ENCODE peak calls at places on chromosomes 2 and 18, in seven cellular contexts. One of them, this sample, is unnamed. For H3K9me3, the result is how much of the 10 kb centered on the place peaks cover.

GRCh38 chr2:84694088-84694622 is 177.9 kb downstream of the DNAH6 start:
- DNase-seq in body of pancreas: no peak
- DNase-seq in A549: no peak
- DNase-seq in spleen: no peak
- DNase-seq in stomach: no peak
- DNase-seq in HCT116: no peak
- DNase-seq in heart left ventricle: no peak
- DNase-seq in this sample: no peak

GRCh38 chr2:119659601-119660342 is 19.2 kb upstream of the TMEM177 start:
- DNase-seq in HCT116: peak
- DNase-seq in spleen: no peak
- DNase-seq in stomach: peak
- DNase-seq in A549: peak
- DNase-seq in body of pancreas: peak
- DNase-seq in heart left ventricle: peak
- DNase-seq in this sample: no peak

GRCh38 chr2:167196461-167197252 is 308.4 kb downstream of the XIRP2 start:
- DNase-seq in stomach: no peak
- DNase-seq in body of pancreas: peak
- DNase-seq in heart left ventricle: peak
- DNase-seq in spleen: no peak
- DNase-seq in HCT116: no peak
- DNase-seq in A549: no peak
- DNase-seq in this sample: no peak

GRCh38 chr2:35204881-35205280 is 1150.7 kb upstream of the CRIM1 start:
- DNase-seq in body of pancreas: no peak
- DNase-seq in heart left ventricle: no peak
- DNase-seq in HCT116: no peak
- DNase-seq in A549: no peak
- DNase-seq in spleen: no peak
- DNase-seq in stomach: no peak
- DNase-seq in this sample: no peak

GRCh38 chr2:71948781-71949536 is 198.7 kb downstream of the CYP26B1 start:
- DNase-seq in heart left ventricle: no peak
- DNase-seq in spleen: no peak
- DNase-seq in body of pancreas: no peak
- DNase-seq in HCT116: no peak
- DNase-seq in A549: no peak
- DNase-seq in stomach: no peak
- DNase-seq in this sample: no peak

GRCh38 chr18:61556862-61557261 is 223.6 kb downstream of the CDH20 start:
- DNase-seq in HCT116: no peak
- DNase-seq in spleen: no peak
- DNase-seq in A549: no peak
- DNase-seq in body of pancreas: no peak
- DNase-seq in stomach: no peak
- DNase-seq in heart left ventricle: no peak
- DNase-seq in this sample: no peak

GRCh38 chr2:181937473-181937872 is 45.9 kb downstream of the ITPRID2 start:
- DNase-seq in spleen: no peak
- DNase-seq in HCT116: no peak
- DNase-seq in stomach: no peak
- DNase-seq in body of pancreas: no peak
- DNase-seq in heart left ventricle: no peak
- DNase-seq in A549: no peak
- DNase-seq in this sample: no peak

GRCh38 chr2:39447266-39448168 is 10.4 kb upstream of the MAP4K3 start:
- DNase-seq in spleen: no peak
- DNase-seq in heart left ventricle: no peak
- DNase-seq in A549: no peak
- DNase-seq in HCT116: no peak
- DNase-seq in stomach: no peak
- DNase-seq in body of pancreas: no peak
- DNase-seq in this sample: no peak

GRCh38 chr18:27954226-27954625 is 222.7 kb downstream of the CDH2 start:
- DNase-seq in stomach: no peak
- DNase-seq in body of pancreas: no peak
- DNase-seq in heart left ventricle: no peak
- DNase-seq in A549: no peak
- DNase-seq in HCT116: no peak
- DNase-seq in spleen: no peak
- DNase-seq in this sample: no peak

GRCh38 chr2:56348382-56348781 is 164.6 kb downstream of the CCDC85A start:
- DNase-seq in HCT116: no peak
- DNase-seq in body of pancreas: no peak
- DNase-seq in heart left ventricle: no peak
- DNase-seq in spleen: no peak
- DNase-seq in A549: no peak
- DNase-seq in stomach: no peak
- DNase-seq in this sample: no peak

GRCh38 chr2:224843141-224843540 is 127.0 kb upstream of the CCDC195 start:
- DNase-seq in stomach: no peak
- DNase-seq in heart left ventricle: no peak
- DNase-seq in body of pancreas: no peak
- DNase-seq in spleen: no peak
- DNase-seq in HCT116: no peak
- DNase-seq in A549: no peak
- DNase-seq in this sample: no peak

GRCh38 chr2:88692187-88692586 is 714 bp downstream of the RPIA start:
- DNase-seq in stomach: peak
- DNase-seq in HCT116: no peak
- DNase-seq in A549: peak
- DNase-seq in spleen: peak
- DNase-seq in heart left ventricle: peak
- DNase-seq in body of pancreas: peak
- DNase-seq in this sample: no peak

GRCh38 chr2:238947243-238947760 is 99.4 kb downstream of the TWIST2 start:
- DNase-seq in body of pancreas: no peak
- DNase-seq in HCT116: no peak
- DNase-seq in stomach: peak
- DNase-seq in spleen: peak
- DNase-seq in heart left ventricle: no peak
- DNase-seq in A549: no peak
- DNase-seq in this sample: peak

GRCh38 chr2:223943561-223944008 is 1.6 kb downstream of the WDFY1 start:
- DNase-seq in stomach: no peak
- DNase-seq in HCT116: no peak
- DNase-seq in spleen: no peak
- DNase-seq in heart left ventricle: no peak
- DNase-seq in body of pancreas: peak
- DNase-seq in A549: peak
- DNase-seq in this sample: no peak

GRCh38 chr2:128665113-128665512 is 346.4 kb upstream of the HS6ST1 start:
- DNase-seq in body of pancreas: no peak
- DNase-seq in A549: no peak
- DNase-seq in spleen: peak
- DNase-seq in HCT116: no peak
- DNase-seq in heart left ventricle: no peak
- DNase-seq in stomach: no peak
- DNase-seq in this sample: no peak

GRCh38 chr2:240205348-240205747 is 64.9 kb upstream of the OTOS start:
- DNase-seq in heart left ventricle: no peak
- DNase-seq in A549: peak
- DNase-seq in stomach: no peak
- DNase-seq in spleen: peak
- DNase-seq in HCT116: no peak
- DNase-seq in body of pancreas: no peak
- DNase-seq in this sample: no peak

GRCh38 chr2:233259745-233260144 is 8.3 kb downstream of the ATG16L1 start:
- DNase-seq in heart left ventricle: no peak
- DNase-seq in body of pancreas: no peak
- DNase-seq in stomach: no peak
- DNase-seq in HCT116: no peak
- DNase-seq in A549: no peak
- DNase-seq in spleen: no peak
- DNase-seq in this sample: no peak

GRCh38 chr2:239274391-239275001 is 126.3 kb downstream of the HDAC4 start:
- DNase-seq in spleen: peak
- DNase-seq in A549: peak
- DNase-seq in heart left ventricle: peak
- DNase-seq in HCT116: peak
- DNase-seq in body of pancreas: no peak
- DNase-seq in stomach: peak
- DNase-seq in this sample: peak

GRCh38 chr2:168913171-168913484 is 12.0 kb downstream of the G6PC2 start:
- DNase-seq in body of pancreas: no peak
- DNase-seq in A549: no peak
- DNase-seq in HCT116: no peak
- DNase-seq in stomach: no peak
- DNase-seq in spleen: no peak
- DNase-seq in heart left ventricle: no peak
- DNase-seq in this sample: no peak

GRCh38 chr2:201860541-201861154 is 54.3 kb downstream of the CDK15 start:
- DNase-seq in A549: peak
- DNase-seq in heart left ventricle: peak
- DNase-seq in spleen: no peak
- DNase-seq in HCT116: peak
- DNase-seq in body of pancreas: peak
- DNase-seq in stomach: peak
- DNase-seq in this sample: peak

GRCh38 chr2:110157153-110157793 is 41.7 kb upstream of the MALL start:
- DNase-seq in body of pancreas: peak
- DNase-seq in heart left ventricle: no peak
- DNase-seq in stomach: no peak
- DNase-seq in HCT116: peak
- DNase-seq in spleen: no peak
- DNase-seq in A549: peak
- DNase-seq in this sample: no peak

GRCh38 chr18:36672437-36673344 is 156.1 kb downstream of the TPGS2 start:
- DNase-seq in HCT116: no peak
- DNase-seq in heart left ventricle: peak
- DNase-seq in stomach: no peak
- DNase-seq in body of pancreas: peak
- DNase-seq in spleen: no peak
- DNase-seq in A549: peak
- DNase-seq in this sample: no peak
- H3K4me3 ChIP-seq in HCT116: no peak
- H3K4me3 ChIP-seq in heart left ventricle: peak
- H3K4me3 ChIP-seq in stomach: no peak
- H3K4me3 ChIP-seq in body of pancreas: no peak
- H3K4me3 ChIP-seq in spleen: no peak
- H3K4me3 ChIP-seq in A549: peak
- H3K4me3 ChIP-seq in this sample: no peak

DNA sequence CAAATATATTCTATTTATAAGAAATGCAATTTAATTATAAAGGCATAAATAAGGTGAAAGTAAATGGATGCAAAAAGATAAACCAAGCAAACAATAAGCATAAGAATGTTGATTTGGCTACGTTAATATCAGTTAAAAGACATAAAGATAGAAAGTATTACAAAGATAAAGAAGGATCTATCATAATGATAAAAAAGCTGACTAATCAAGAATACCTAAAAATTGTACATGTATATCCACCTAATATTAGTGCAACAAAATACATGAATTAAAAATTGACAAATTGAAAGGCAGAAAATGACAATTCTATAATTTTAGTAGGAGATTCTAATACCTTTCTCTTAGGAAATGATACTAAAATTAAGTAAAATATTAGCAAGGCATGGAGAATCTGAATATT is 21.5 kb downstream of the SLC9A4 start:
- DNase-seq in HCT116: no peak
- DNase-seq in heart left ventricle: no peak
- DNase-seq in body of pancreas: no peak
- DNase-seq in stomach: no peak
- DNase-seq in A549: no peak
- DNase-seq in spleen: no peak
- DNase-seq in this sample: no peak
- TF ChIP-seq POLR2A in HCT116: no peak
- TF ChIP-seq POLR2A in heart left ventricle: no peak
- TF ChIP-seq POLR2A in body of pancreas: no peak
- TF ChIP-seq POLR2A in stomach: no peak
- TF ChIP-seq POLR2A in A549: no peak
- TF ChIP-seq POLR2A in spleen: no peak
- TF ChIP-seq POLR2A in this sample: no peak

DNA sequence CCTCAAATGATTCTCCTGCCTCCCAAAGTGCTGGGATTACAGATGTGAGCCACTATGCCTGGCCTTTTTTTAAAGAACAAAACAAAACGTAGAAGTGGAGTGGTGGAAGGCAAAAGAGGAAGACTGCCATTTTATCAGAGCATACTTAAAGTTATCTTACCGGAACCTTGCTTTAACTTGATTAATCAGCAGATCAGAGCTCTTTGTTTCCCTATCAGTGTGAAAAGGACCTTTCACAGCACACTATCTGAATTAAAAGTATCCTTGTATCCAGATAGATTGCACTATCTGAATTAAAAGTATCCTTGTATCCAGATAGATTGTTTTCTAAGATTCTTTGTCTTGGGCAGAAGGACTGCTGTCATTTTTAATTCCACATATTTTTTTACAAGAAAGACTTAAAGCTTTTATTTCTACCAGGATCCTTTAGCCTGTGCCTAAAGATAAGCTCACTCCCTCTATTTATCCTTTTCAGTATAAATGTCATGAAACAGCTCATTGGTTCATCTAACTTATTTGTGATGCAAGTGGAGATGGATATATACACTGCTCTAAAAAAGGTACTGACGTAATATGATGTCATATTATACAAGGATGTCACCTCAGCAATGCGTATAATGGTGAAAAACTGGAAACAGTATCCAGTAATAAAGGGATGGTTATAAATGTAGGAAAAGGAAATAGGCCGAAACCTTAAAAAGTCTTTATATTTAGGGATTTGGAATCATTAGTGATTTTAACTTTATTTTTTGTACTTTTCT is 17.8 kb downstream of the GMCL1 start:
- DNase-seq in HCT116: no peak
- DNase-seq in spleen: no peak
- DNase-seq in A549: no peak
- DNase-seq in body of pancreas: no peak
- DNase-seq in stomach: no peak
- DNase-seq in heart left ventricle: no peak
- DNase-seq in this sample: no peak
- H3K9me3 ChIP-seq in HCT116: under half
- H3K9me3 ChIP-seq in spleen: under half
- H3K9me3 ChIP-seq in A549: under half
- H3K9me3 ChIP-seq in body of pancreas: under half
- H3K9me3 ChIP-seq in stomach: under half
- H3K9me3 ChIP-seq in heart left ventricle: under half
- H3K9me3 ChIP-seq in this sample: under half

DNA sequence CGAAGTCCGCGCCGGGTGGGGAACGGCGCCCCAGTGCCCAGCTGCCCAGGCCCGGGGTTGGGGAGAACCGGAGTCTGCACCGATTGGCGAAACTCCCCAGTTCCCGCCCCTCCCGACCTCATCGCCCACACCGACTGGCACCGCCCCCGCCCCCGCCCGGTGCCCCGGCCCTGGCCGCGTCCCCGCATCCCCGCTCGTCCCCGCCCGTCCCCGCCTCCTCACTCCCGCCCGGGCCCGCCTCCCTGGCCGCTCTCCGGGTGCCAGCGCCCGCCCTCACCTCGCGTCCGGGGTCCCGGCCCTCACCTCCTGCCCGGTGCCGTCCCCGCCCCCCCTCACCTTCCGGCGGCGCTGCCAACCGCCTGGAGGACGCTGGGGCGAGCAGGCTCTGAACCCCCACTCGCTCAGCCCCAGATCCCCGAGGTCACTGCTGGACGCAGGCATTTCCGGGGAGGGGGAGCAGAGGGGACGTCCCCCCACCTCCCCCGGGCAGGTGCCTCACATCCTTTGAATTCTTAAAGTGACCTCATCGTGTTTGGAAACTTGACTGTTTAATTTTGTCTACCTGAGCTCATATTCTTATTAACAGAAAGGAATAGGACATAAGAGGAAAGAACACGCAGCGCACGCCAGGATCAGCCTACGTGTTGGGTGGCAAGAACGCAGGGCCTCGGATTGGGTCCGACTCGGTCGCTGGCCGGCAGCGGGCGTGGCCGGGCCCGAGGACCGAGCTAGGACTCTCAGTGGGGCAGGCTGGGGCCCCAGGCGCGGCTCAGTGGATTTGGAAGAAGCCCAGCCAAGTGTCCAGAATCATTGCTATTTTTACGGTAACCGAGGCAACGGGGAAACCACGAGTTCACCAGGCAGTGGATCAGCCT is at the start of gene FAM110C:
- DNase-seq in stomach: peak
- DNase-seq in body of pancreas: peak
- DNase-seq in HCT116: no peak
- DNase-seq in A549: no peak
- DNase-seq in heart left ventricle: peak
- DNase-seq in spleen: peak
- DNase-seq in this sample: peak
- H3K4me3 ChIP-seq in stomach: peak
- H3K4me3 ChIP-seq in body of pancreas: peak
- H3K4me3 ChIP-seq in HCT116: peak
- H3K4me3 ChIP-seq in A549: peak
- H3K4me3 ChIP-seq in heart left ventricle: peak
- H3K4me3 ChIP-seq in spleen: peak
- H3K4me3 ChIP-seq in this sample: peak

This sample was measured in uterus.